ENCODE peak calls at places on chromosomes 16 and 17, in nine cellular contexts. C is GM10248; W is choroid plexus epithelial cell; Z is upper lobe of right lung; V is AG10803; P is B cell; U is CD4-positive, alpha-beta T cell; I is left ventricle myocardium inferior; K is right lobe of liver. B is an unnamed sample.

GRCh38 chr16:49523435-49524159 is 150.0 kb downstream of the C16orf78 start:
- DNase-seq in C (no peak), V (no peak), P (no peak), I (no peak), U (no peak), K (no peak), Z (no peak), W (no peak), B (no peak)

GRCh38 chr17:59561042-59561441 is 4.4 kb upstream of the DHX40 start:
- DNase-seq in K (no peak), I (no peak), U (no peak), W (peak; percentile 47), V (peak; percentile 8), P (no peak), Z (no peak), C (peak; percentile 38), B (peak; percentile 16)

GRCh38 chr16:526181-527014 is 1.1 kb upstream of the CAPN15 start:
- DNase-seq in C (no peak), I (peak; percentile 56), V (peak; percentile 40), U (no peak), W (peak; percentile 62), Z (peak; percentile 84), K (no peak), P (no peak), B (peak; percentile 38)

GRCh38 chr17:10036511-10037061 is 131.5 kb upstream of the RCVRN start:
- DNase-seq in I (peak; percentile 86), U (no peak), Z (peak; percentile 73), V (peak; percentile 57), C (no peak), W (no peak), P (no peak), K (no peak), B (no peak)

GRCh38 chr17:82561429-82562035 is 42.0 kb downstream of the FOXK2 start:
- DNase-seq in V (no peak), P (no peak), K (no peak), W (no peak), U (no peak), Z (no peak), I (no peak), C (no peak), B (no peak)

GRCh38 chr16:89473791-89474414 is 16.5 kb downstream of the ANKRD11 start:
- DNase-seq in K (no peak), V (peak; percentile 65), C (no peak), Z (no peak), W (peak; percentile 43), U (no peak), P (no peak), I (no peak), B (no peak)

GRCh38 chr17:1730345-1731193 is 6.1 kb downstream of the WDR81 start:
- DNase-seq in K (peak; percentile 71), Z (peak; percentile 86), V (peak; percentile 82), I (peak; percentile 88), W (peak; percentile 84), P (peak; percentile 29), C (no peak), U (no peak), B (no peak)

GRCh38 chr17:31167111-31167510 is 72.3 kb downstream of the NF1 start:
- DNase-seq in C (no peak), Z (no peak), P (no peak), I (no peak), V (no peak), W (no peak), U (no peak), K (no peak), B (no peak)

GRCh38 chr17:8869416-8869815 is 1.9 kb upstream of the PIK3R6 start:
- DNase-seq in K (no peak), Z (no peak), I (no peak), W (no peak), V (no peak), P (no peak), U (no peak), C (no peak), B (no peak)

GRCh38 chr17:10161392-10161791 is 37.0 kb downstream of the GAS7 start:
- DNase-seq in C (no peak), U (no peak), K (no peak), P (peak; percentile 31), I (no peak), Z (no peak), W (no peak), V (no peak), B (no peak)

GRCh38 chr17:82301916-82302497 is 15.4 kb downstream of the CD7 start:
- DNase-seq in U (peak; percentile 42), V (no peak), C (peak; percentile 84), Z (peak; percentile 67), P (no peak), W (no peak), K (peak; percentile 34), I (no peak), B (peak; percentile 83)

GRCh38 chr16:70778901-70779309 is 22.1 kb downstream of the VAC14 start:
- DNase-seq in U (no peak), K (no peak), P (no peak), Z (peak; percentile 51), I (peak; percentile 49), V (peak; percentile 91), C (no peak), W (peak; percentile 95), B (peak; percentile 11)

GRCh38 chr17:69030145-69030544 is 30.6 kb downstream of the ABCA9 start:
- DNase-seq in I (no peak), P (no peak), W (no peak), C (no peak), K (no peak), V (peak; percentile 2), Z (no peak), U (no peak), B (no peak)

GRCh38 chr16:15949210-15950166 is at the start of gene ABCC1:
- DNase-seq in Z (peak; percentile 78), K (peak; percentile 53), W (no peak), P (peak; percentile 41), V (no peak), C (peak; percentile 87), U (peak; percentile 41), I (peak; percentile 55), B (peak; percentile 82)

GRCh38 chr17:69363488-69364210 is 36.7 kb upstream of the ABCA5 start:
- DNase-seq in V (no peak), W (no peak), C (no peak), U (no peak), I (no peak), K (no peak), P (no peak), Z (no peak), B (no peak)

GRCh38 chr16:66580605-66581209 is 1.4 kb downstream of the CMTM2 start:
- DNase-seq in C (no peak), I (no peak), Z (no peak), V (peak; percentile 73), K (no peak), P (no peak), W (peak; percentile 87), U (no peak), B (no peak)
- TF ChIP-seq CTCF in C (no peak), I (no peak), Z (no peak), V (peak; percentile 52), K (no peak), P (no peak), W (peak; percentile 50), U (no peak), B (no peak)

GRCh38 chr16:69143116-69143515 is 10.7 kb downstream of the UTP4 start:
- DNase-seq in Z (no peak), C (no peak), K (no peak), I (no peak), P (no peak), V (no peak), W (peak; percentile 16), U (no peak), B (no peak)
- TF ChIP-seq CTCF in Z (no peak), C (no peak), K (no peak), I (no peak), P (no peak), V (no peak), W (peak; percentile 24), U (no peak), B (no peak)

GRCh38 chr17:48908047-48908843 is at the start of gene UBE2Z:
- DNase-seq in P (peak; percentile 93), U (peak; percentile 90), I (peak; percentile 95), K (peak; percentile 95), C (peak; percentile 96), Z (peak; percentile 97), V (peak; percentile 97), W (peak; percentile 98), B (peak; percentile 92)
- TF ChIP-seq CTCF in P (no peak), U (no peak), I (peak; percentile 17), K (no peak), C (no peak), Z (peak; percentile 17), V (peak; percentile 4), W (peak; percentile 7), B (no peak)

GRCh38 chr16:58684001-58684353 is 593 bp downstream of the SLC38A7 start:
- DNase-seq in V (peak; percentile 32), Z (no peak), U (no peak), P (no peak), C (no peak), W (peak; percentile 35), I (peak; percentile 15), K (no peak), B (no peak)
- TF ChIP-seq CTCF in V (no peak), Z (no peak), U (no peak), P (no peak), C (no peak), W (no peak), I (no peak), K (no peak), B (no peak)